ENCODE peak calls at places on chromosomes 11 and 22, in ten cellular contexts. R is Right ventricle myocardium superior; Q is HTR-8/SVneo; H is iPS-NIHi11; F is right lobe of liver; I is NCI-H2107; T is astrocyte of the spinal cord; W is effector CD8-positive, alpha-beta T cell; K is HT1080; M is AG08395. Z is an unnamed sample.

GRCh38 chr22:11066458-11067285 is 4461.3 kb upstream of the OR11H1 start:
- DNase-seq in R (peak), Q (no peak), H (peak), F (peak), I (no peak), T (no peak), W (no peak), K (no peak), M (peak), Z (no peak)

GRCh38 chr22:36156515-36157419 is 3.8 kb downstream of the APOL3 start:
- DNase-seq in R (peak), Q (peak), H (peak), F (peak), I (no peak), T (peak), W (peak), K (peak), M (peak), Z (peak)

GRCh38 chr11:133911169-133911568 is 45.6 kb downstream of the IGSF9B start:
- DNase-seq in R (no peak), Q (no peak), H (peak), F (no peak), I (no peak), T (no peak), W (no peak), K (no peak), M (peak), Z (no peak)

GRCh38 chr11:35040221-35040942 is 98.6 kb upstream of the CD44 start:
- DNase-seq in R (no peak), Q (no peak), H (no peak), F (no peak), I (no peak), T (peak), W (no peak), K (peak), M (peak), Z (peak)

GRCh38 chr11:64284962-64285884 is at the start of gene GPR137:
- DNase-seq in R (peak), Q (peak), H (peak), F (peak), I (peak), T (peak), W (peak), K (peak), M (peak), Z (peak)

GRCh38 chr11:108221401-108221800 is 1.0 kb downstream of the NPAT start:
- DNase-seq in R (no peak), Q (no peak), H (no peak), F (no peak), I (no peak), T (peak), W (no peak), K (no peak), M (peak), Z (no peak)

GRCh38 chr11:118663381-118663780 is 16.1 kb downstream of the TREH start:
- DNase-seq in R (no peak), Q (no peak), H (no peak), F (no peak), I (no peak), T (no peak), W (no peak), K (no peak), M (no peak), Z (no peak)

GRCh38 chr11:67572747-67573419 is 10.7 kb upstream of the GSTP1 start:
- DNase-seq in R (peak), Q (no peak), H (peak), F (peak), I (peak), T (peak), W (no peak), K (peak), M (no peak), Z (peak)

GRCh38 chr22:49878206-49878605 is 24.6 kb downstream of the ZBED4 start:
- DNase-seq in R (no peak), Q (no peak), H (no peak), F (no peak), I (no peak), T (no peak), W (no peak), K (no peak), M (no peak), Z (no peak)

GRCh38 chr11:87437133-87437843 is 399.6 kb downstream of the TMEM135 start:
- DNase-seq in R (no peak), Q (no peak), H (no peak), F (no peak), I (no peak), T (no peak), W (no peak), K (no peak), M (no peak), Z (no peak)

GRCh38 chr11:37770145-37770544 is 1172.1 kb upstream of the RAG2 start:
- DNase-seq in R (no peak), Q (no peak), H (no peak), F (no peak), I (no peak), T (peak), W (no peak), K (no peak), M (no peak), Z (no peak)

GRCh38 chr11:130899106-130899505 is 17.2 kb downstream of the SNX19 start:
- DNase-seq in R (no peak), Q (no peak), H (no peak), F (no peak), I (no peak), T (no peak), W (no peak), K (no peak), M (no peak), Z (no peak)

GRCh38 chr11:19447150-19447566 is 206.4 kb upstream of the E2F8 start:
- DNase-seq in R (no peak), Q (no peak), H (no peak), F (no peak), I (no peak), T (peak), W (no peak), K (peak), M (no peak), Z (peak)